ENCODE peak calls at places on chromosomes 4 and X, in nine cellular contexts. N is GM12865, M is astrocyte of the cerebellum, S is GM23338, U is astrocyte of the spinal cord, J is endothelial cell of umbilical vein, V is astrocyte, B is kidney epithelial cell, C is fibroblast of mammary gland. T is an unnamed sample.
A peak's percentile ranks its signal among the peaks of the same experiment; 100 is the strongest.

GRCh38 chr4:150323551-150324325 is 245.5 kb downstream of the DCLK2 start:
- DNase-seq in S (peak; percentile 21), U (no peak), M (no peak), B (no peak), V (no peak), N (no peak), C (no peak), J (peak; percentile 24), T (no peak)

GRCh38 chr4:33429971-33430370 is 2709.8 kb downstream of the PCDH7 start:
- DNase-seq in U (no peak), B (no peak), M (no peak), V (no peak), S (no peak), C (no peak), J (no peak), N (no peak), T (no peak)

GRCh38 chrX:131405497-131405896 is 116.4 kb upstream of the IGSF1 start:
- DNase-seq in B (no peak), S (peak; percentile 38), C (no peak), M (no peak), J (no peak), N (peak; percentile 9), U (no peak), V (no peak), T (no peak)

GRCh38 chr4:3145251-3145908 is 70.9 kb downstream of the HTT start:
- DNase-seq in S (no peak), V (peak; percentile 23), N (no peak), U (peak; percentile 42), M (peak; percentile 15), B (no peak), J (peak; percentile 25), C (peak; percentile 53), T (no peak)

GRCh38 chr4:176002007-176002623 is 63.5 kb upstream of the WDR17 start:
- DNase-seq in J (peak; percentile 5), M (no peak), V (peak; percentile 12), B (no peak), C (no peak), N (peak; percentile 48), U (no peak), S (peak; percentile 78), T (no peak)

GRCh38 chrX:152639426-152639825 is 1.7 kb downstream of the GABRQ start:
- DNase-seq in C (no peak), M (no peak), J (no peak), N (no peak), V (no peak), S (no peak), B (no peak), U (no peak), T (no peak)

GRCh38 chrX:69556094-69557011 is 52.2 kb downstream of the NALF2 start:
- DNase-seq in U (peak; percentile 3), N (peak; percentile 0), J (no peak), S (peak; percentile 88), C (peak; percentile 28), V (no peak), B (peak; percentile 7), M (no peak), T (no peak)

GRCh38 chr4:187550256-187550950 is 445.2 kb upstream of the ZFP42 start:
- DNase-seq in B (no peak), S (no peak), C (no peak), V (peak; percentile 7), M (no peak), U (peak; percentile 27), N (no peak), J (no peak), T (no peak)

GRCh38 chr4:84492737-84493091 is 6.4 kb downstream of the NKX6-1 start:
- DNase-seq in N (no peak), J (no peak), B (no peak), C (no peak), U (no peak), M (no peak), V (no peak), S (peak; percentile 49), T (no peak)

GRCh38 chrX:115233497-115234219 is at the start of gene LRCH2:
- DNase-seq in B (no peak), M (peak; percentile 19), V (peak; percentile 12), J (peak; percentile 47), U (peak; percentile 46), N (no peak), S (peak; percentile 55), C (peak; percentile 37), T (no peak)

GRCh38 chrX:152861116-152861515 is 30.3 kb downstream of the NSDHL start:
- DNase-seq in V (peak; percentile 54), S (no peak), C (no peak), U (no peak), M (no peak), B (peak; percentile 26), N (no peak), J (no peak), T (no peak)

GRCh38 chrX:149639568-149639967 is 8.0 kb upstream of the TMEM185A start:
- DNase-seq in B (no peak), C (no peak), M (no peak), J (no peak), V (no peak), S (no peak), N (no peak), U (no peak), T (no peak)

GRCh38 chr4:134027931-134028330 is 173.7 kb downstream of the PABPC4L start:
- DNase-seq in C (peak; percentile 77), S (no peak), M (peak; percentile 88), V (peak; percentile 94), U (peak; percentile 86), N (no peak), J (peak; percentile 71), B (peak; percentile 89), T (no peak)

GRCh38 chrX:69616520-69617203 is 749 bp downstream of the EDA start:
- DNase-seq in N (no peak), J (peak; percentile 0), U (no peak), V (no peak), M (no peak), B (no peak), C (no peak), S (peak; percentile 21), T (no peak)

GRCh38 chr4:168717852-168718251 is 221.0 kb downstream of the PALLD start:
- DNase-seq in S (no peak), V (peak; percentile 91), N (no peak), B (no peak), C (peak; percentile 65), U (peak; percentile 81), M (peak; percentile 83), J (no peak), T (no peak)

GRCh38 chr4:176270669-176271068 is 1.6 kb upstream of the ASB5 start:
- DNase-seq in N (no peak), M (peak; percentile 75), U (peak; percentile 98), J (peak; percentile 43), S (no peak), V (peak; percentile 100), B (peak; percentile 100), C (peak; percentile 99), T (peak; percentile 99)

GRCh38 chr4:56128231-56128630 is 179.5 kb downstream of the CEP135 start:
- DNase-seq in N (no peak), C (peak; percentile 45), B (no peak), V (peak; percentile 84), U (peak; percentile 64), S (no peak), M (peak; percentile 71), J (peak; percentile 38), T (no peak)

GRCh38 chrX:87337267-87337666 is 180.3 kb upstream of the KLHL4 start:
- DNase-seq in U (no peak), J (no peak), S (peak; percentile 1), C (no peak), V (no peak), N (no peak), B (no peak), M (no peak), T (no peak)

GRCh38 chrX:6574762-6575161 is 39.8 kb upstream of the VCX3A start:
- DNase-seq in J (no peak), B (no peak), V (no peak), C (no peak), N (peak; percentile 0), S (peak; percentile 56), U (no peak), M (no peak), T (no peak)
- TF ChIP-seq CTCF in J (no peak), B (peak; percentile 31), V (no peak), C (no peak), N (peak; percentile 22), S (peak; percentile 52), U (no peak), M (no peak), T (no peak)

DNA sequence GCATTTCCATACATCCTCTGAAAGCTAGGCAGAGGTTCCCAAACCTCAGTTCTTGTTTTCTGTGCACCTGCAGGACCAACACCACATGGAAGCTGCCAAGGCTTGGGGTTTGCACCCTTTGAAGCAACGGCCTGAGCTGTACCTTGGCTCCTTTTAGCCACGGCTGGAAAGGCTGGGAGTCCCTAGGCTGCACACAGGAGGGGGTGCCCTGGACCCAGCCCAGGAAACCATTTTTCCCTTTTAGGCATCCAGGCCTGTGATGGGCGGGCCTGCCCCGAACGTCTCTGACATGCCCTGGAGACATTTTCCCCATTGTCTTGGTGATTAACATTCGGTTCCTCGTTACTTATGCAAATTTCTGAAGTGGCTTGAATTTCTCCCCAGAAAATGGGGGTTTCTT is 17.4 kb upstream of the PCSK1N start:
- DNase-seq in N (no peak), M (no peak), V (no peak), U (no peak), B (no peak), C (no peak), J (no peak), S (no peak), T (no peak)
- TF ChIP-seq CTCF in N (no peak), M (no peak), V (no peak), U (no peak), B (no peak), C (no peak), J (no peak), S (no peak), T (no peak)

GRCh38 chr4:29726938-29727337 is 993.2 kb upstream of the PCDH7 start:
- DNase-seq in U (no peak), B (no peak), N (no peak), V (no peak), J (no peak), M (no peak), S (no peak), C (no peak), T (no peak)
- TF ChIP-seq CTCF in U (no peak), B (no peak), N (no peak), V (no peak), J (no peak), M (no peak), S (peak; percentile 7), C (no peak), T (no peak)

GRCh38 chr4:147773261-147774184 is 41.6 kb downstream of the ARHGAP10 start:
- DNase-seq in M (no peak), C (peak; percentile 74), N (peak; percentile 72), J (peak; percentile 68), U (peak; percentile 54), V (peak; percentile 68), B (no peak), S (no peak), T (no peak)

GRCh38 chr4:147770831-147771230 is 38.9 kb downstream of the ARHGAP10 start:
- DNase-seq in B (no peak), C (no peak), M (no peak), J (no peak), S (no peak), N (no peak), V (no peak), U (no peak), T (no peak)

GRCh38 chr4:147769386-147769785 is 37.5 kb downstream of the ARHGAP10 start:
- DNase-seq in C (no peak), J (no peak), M (no peak), U (no peak), V (peak; percentile 33), S (no peak), B (no peak), N (no peak), T (no peak)

GRCh38 chr4:147772056-147772455 is 40.2 kb downstream of the ARHGAP10 start:
- DNase-seq in N (no peak), C (no peak), J (no peak), B (no peak), S (no peak), U (no peak), M (no peak), V (no peak), T (no peak)

GRCh38 chr4:147772459-147772969 is 40.6 kb downstream of the ARHGAP10 start:
- DNase-seq in M (peak; percentile 27), B (no peak), V (peak; percentile 94), N (no peak), J (peak; percentile 90), S (no peak), C (peak; percentile 83), U (peak; percentile 82), T (peak; percentile 63)
- TF ChIP-seq CTCF in M (no peak), B (no peak), V (no peak), N (no peak), J (no peak), S (no peak), C (no peak), U (no peak), T (no peak)